ENCODE peak calls at places on chromosomes 13 and 19, in ten cellular contexts. Z, D, I, M, R, E, H, L, F and B are unnamed samples.

GRCh38 chr13:24718192-24718965 is 38.2 kb downstream of the ATP12A start:
- DNase-seq in F (peak), Z (no peak), H (no peak), D (no peak), L (no peak), M (no peak), E (no peak), R (no peak), I (no peak), B (no peak)

GRCh38 chr19:1177322-1178114 is 3.5 kb upstream of the SBNO2 start:
- DNase-seq in I (peak), D (peak), H (peak), Z (peak), L (no peak), R (peak), M (peak), F (no peak), E (peak), B (no peak)

GRCh38 chr13:100673831-100674362 is 698 bp downstream of the TMTC4 start:
- DNase-seq in F (peak), L (no peak), M (peak), R (peak), D (peak), E (peak), I (peak), Z (peak), H (peak), B (peak)

GRCh38 chr19:16226878-16227836 is 29.4 kb downstream of the AP1M1 start:
- DNase-seq in Z (no peak), H (no peak), L (no peak), F (no peak), R (no peak), E (no peak), D (no peak), M (no peak), I (no peak), B (no peak)

GRCh38 chr13:102598061-102598460 is 1.3 kb downstream of the TPP2 start:
- DNase-seq in Z (no peak), D (no peak), L (no peak), I (peak), R (no peak), M (no peak), F (no peak), H (no peak), E (no peak), B (no peak)

GRCh38 chr19:7211191-7211988 is 82.8 kb downstream of the INSR start:
- DNase-seq in R (no peak), E (no peak), F (peak), I (no peak), L (no peak), D (no peak), Z (no peak), M (peak), H (peak), B (no peak)

GRCh38 chr19:4902796-4903195 is at the start of gene ARRDC5:
- DNase-seq in H (no peak), L (no peak), I (no peak), M (no peak), F (no peak), E (no peak), D (no peak), Z (no peak), R (no peak), B (no peak)

GRCh38 chr19:42076375-42076944 is 494 bp downstream of the ZNF574 start:
- DNase-seq in Z (no peak), M (no peak), R (no peak), F (peak), D (no peak), I (no peak), E (no peak), H (no peak), L (no peak), B (no peak)

GRCh38 chr19:35592226-35592625 is 6.3 kb downstream of the PMIS2 start:
- DNase-seq in R (no peak), D (peak), F (no peak), M (peak), E (no peak), Z (peak), H (peak), L (peak), I (peak), B (peak)

GRCh38 chr13:22736768-22737092 is 444.0 kb upstream of the SGCG start:
- DNase-seq in I (no peak), F (no peak), R (no peak), L (no peak), H (no peak), D (no peak), M (no peak), Z (no peak), E (no peak), B (no peak)

GRCh38 chr13:50529154-50529882 is 314.2 kb downstream of the DLEU7 start:
- DNase-seq in F (peak), D (peak), Z (peak), I (peak), R (no peak), H (peak), M (peak), E (no peak), L (peak), B (no peak)

GRCh38 chr13:69999875-70000274 is 107.8 kb upstream of the ATXN8OS start:
- DNase-seq in M (no peak), Z (no peak), F (no peak), R (no peak), E (no peak), L (no peak), D (no peak), H (no peak), I (no peak), B (no peak)

GRCh38 chr13:113393226-113393571 is 29.3 kb upstream of the GRTP1 start:
- DNase-seq in M (no peak), F (no peak), D (no peak), I (peak), E (no peak), H (no peak), Z (no peak), L (no peak), R (no peak), B (no peak)

GRCh38 chr19:53328967-53329366 is 4.6 kb upstream of the ZNF845 start:
- DNase-seq in E (no peak), F (peak), I (peak), Z (no peak), L (no peak), R (no peak), M (peak), D (peak), H (peak), B (no peak)

GRCh38 chr19:13717194-13717643 is 47.1 kb upstream of the MRI1 start:
- DNase-seq in M (no peak), R (no peak), E (no peak), F (no peak), Z (peak), H (no peak), I (no peak), L (no peak), D (no peak), B (no peak)

GRCh38 chr19:1811472-1811894 is 593 bp downstream of the ATP8B3 start:
- DNase-seq in F (peak), L (no peak), H (peak), M (peak), Z (no peak), E (no peak), R (no peak), I (peak), D (peak), B (no peak)

GRCh38 chr13:97352815-97353214 is 81.2 kb upstream of the RAP2A start:
- DNase-seq in L (no peak), I (peak), M (peak), F (no peak), H (no peak), Z (no peak), R (no peak), E (no peak), D (no peak), B (no peak)

GRCh38 chr13:49652691-49653305 is 24.5 kb downstream of the ARL11 start:
- DNase-seq in L (peak), Z (no peak), D (peak), H (peak), I (peak), F (no peak), R (no peak), E (no peak), M (peak), B (peak)

GRCh38 chr13:97148894-97149293 is 73.2 kb upstream of the MBNL2 start:
- DNase-seq in L (no peak), R (no peak), H (peak), Z (no peak), F (no peak), D (no peak), M (peak), E (no peak), I (no peak), B (no peak)

GRCh38 chr19:34308381-34309367 is 54.3 kb downstream of the GARRE1 start:
- DNase-seq in M (peak), L (no peak), Z (no peak), E (no peak), F (no peak), H (peak), R (no peak), D (peak), I (peak), B (peak)

GRCh38 chr13:74287672-74288169 is 153.5 kb upstream of the KLF12 start:
- DNase-seq in L (no peak), M (peak), E (no peak), F (peak), H (peak), D (peak), R (peak), Z (peak), I (peak), B (peak)

GRCh38 chr19:29404015-29404414 is 121.8 kb upstream of the VSTM2B start:
- DNase-seq in R (no peak), Z (no peak), M (no peak), E (no peak), H (no peak), I (no peak), L (no peak), D (no peak), F (no peak), B (no peak)

GRCh38 chr19:56508282-56508778 is 675 bp downstream of the ZNF471 start:
- DNase-seq in Z (no peak), L (no peak), I (no peak), D (no peak), R (peak), H (no peak), M (no peak), F (no peak), E (peak), B (no peak)

GRCh38 chr19:35268546-35269424 is at the start of gene USF2:
- DNase-seq in M (peak), H (peak), L (peak), Z (no peak), D (peak), F (peak), E (no peak), I (peak), R (no peak), B (peak)

GRCh38 chr13:36848228-36848982 is 29.4 kb downstream of the RFXAP start:
- DNase-seq in E (no peak), D (peak), I (peak), M (peak), R (no peak), H (peak), F (no peak), L (no peak), Z (no peak), B (no peak)

GRCh38 chr13:26584713-26585112 is 27.2 kb downstream of the WASF3 start:
- DNase-seq in F (no peak), D (peak), R (no peak), L (no peak), M (peak), H (peak), Z (no peak), I (peak), E (peak), B (no peak)

GRCh38 chr19:45817725-45818301 is 2.7 kb upstream of the RSPH6A start:
- DNase-seq in I (no peak), E (no peak), H (no peak), Z (no peak), D (no peak), L (no peak), R (no peak), F (no peak), M (no peak), B (no peak)

GRCh38 chr19:52748336-52748950 is 13.6 kb upstream of the ZNF611 start:
- DNase-seq in F (peak), E (no peak), R (no peak), Z (no peak), I (peak), L (no peak), H (peak), M (peak), D (peak), B (peak)

GRCh38 chr19:15456871-15457700 is 7.3 kb downstream of the RASAL3 start:
- DNase-seq in H (no peak), Z (no peak), R (no peak), E (no peak), L (peak), M (no peak), D (no peak), F (no peak), I (peak), B (no peak)

GRCh38 chr13:48829536-48829935 is 146.2 kb upstream of the FNDC3A start:
- DNase-seq in H (no peak), Z (no peak), L (no peak), D (no peak), I (no peak), F (no peak), E (no peak), R (no peak), M (no peak), B (no peak)

GRCh38 chr19:11195169-11195568 is 2.2 kb downstream of the KANK2 start:
- DNase-seq in Z (no peak), I (peak), E (no peak), F (peak), M (peak), D (no peak), L (no peak), H (peak), R (no peak), B (no peak)

GRCh38 chr13:98567140-98567539 is 9.8 kb downstream of the STK24 start:
- DNase-seq in M (no peak), D (no peak), H (no peak), I (no peak), R (no peak), L (no peak), E (no peak), F (no peak), Z (no peak), B (no peak)

GRCh38 chr13:98571955-98572662 is 4.8 kb downstream of the STK24 start:
- DNase-seq in I (peak), D (peak), E (peak), F (no peak), L (no peak), H (no peak), M (peak), R (peak), Z (no peak), B (peak)

GRCh38 chr13:98575876-98576214 is 1.1 kb downstream of the STK24 start:
- DNase-seq in I (no peak), E (no peak), M (no peak), R (no peak), D (no peak), L (no peak), F (no peak), Z (no peak), H (no peak), B (no peak)

GRCh38 chr13:98575009-98575866 is 1.7 kb downstream of the STK24 start:
- DNase-seq in E (no peak), M (peak), R (no peak), D (no peak), F (no peak), H (no peak), I (peak), Z (no peak), L (no peak), B (peak)

DNA sequence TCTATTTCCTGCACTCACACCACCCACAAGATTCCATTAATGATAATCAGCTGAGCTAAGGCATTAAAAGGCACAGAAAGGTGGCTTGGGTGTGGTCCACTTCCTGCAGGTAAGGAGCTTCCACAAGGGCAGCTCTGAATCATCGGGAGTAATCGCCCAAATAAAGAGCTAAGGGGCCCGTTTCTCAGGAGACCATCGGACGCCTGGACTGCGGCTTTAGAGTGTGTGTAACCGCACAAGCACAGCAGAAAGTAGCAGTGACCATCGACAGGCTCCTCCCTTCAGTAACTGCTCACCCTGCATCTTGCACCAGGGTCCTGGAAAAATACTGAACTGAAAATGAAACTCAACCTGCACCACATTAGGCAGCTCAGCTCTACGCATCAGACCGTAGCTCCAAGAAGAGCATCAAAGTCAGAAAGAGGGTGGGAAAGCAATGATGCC is 6.0 kb downstream of the STK24 start:
- DNase-seq in E (no peak), R (no peak), Z (no peak), H (no peak), D (peak), M (no peak), F (no peak), L (no peak), I (no peak), B (peak)
- H3K4me3 ChIP-seq in E (peak), R (peak), Z (no peak), H (no peak), D (peak), M (no peak), F (peak), L (no peak), I (no peak), B (peak)

DNA sequence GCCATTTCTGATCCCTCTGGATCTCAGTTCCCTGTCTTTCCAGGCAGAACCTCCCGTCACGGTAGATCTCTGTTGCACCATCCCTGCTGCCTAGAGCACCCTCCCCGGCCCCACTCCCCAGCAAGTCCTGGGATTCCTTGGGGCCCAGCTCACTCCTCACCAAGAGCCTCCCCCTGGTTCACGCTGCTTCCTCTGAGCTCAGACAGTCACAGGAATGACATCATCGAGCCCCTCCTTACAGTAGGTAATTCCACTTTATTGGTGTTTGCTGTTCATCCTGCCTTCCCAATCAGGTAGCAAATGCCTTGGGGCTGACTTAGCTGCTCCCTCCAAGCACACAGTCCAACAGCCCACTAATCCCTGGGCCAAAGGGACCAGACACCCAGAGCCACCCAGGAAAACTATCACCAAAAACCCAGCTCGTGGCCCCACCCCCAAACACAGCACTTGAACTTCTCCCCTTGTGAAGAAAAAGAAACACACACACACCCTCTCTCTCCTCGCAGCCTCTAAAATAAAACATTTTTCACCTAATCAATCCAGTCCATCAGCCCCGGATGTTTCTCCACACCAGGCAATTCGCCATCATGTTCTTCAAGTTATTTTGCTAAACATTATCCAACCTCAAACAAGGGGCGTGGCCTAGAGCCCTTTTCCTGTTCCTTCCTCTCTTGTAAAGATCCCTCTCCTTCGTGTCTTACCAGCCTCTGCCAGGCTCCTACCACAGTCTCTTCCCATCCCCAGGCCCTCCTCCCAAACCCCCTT is 2.5 kb downstream of the NAPA start:
- DNase-seq in M (peak), F (no peak), Z (no peak), D (peak), R (no peak), E (peak), I (peak), L (peak), H (peak), B (no peak)
- H3K4me3 ChIP-seq in M (peak), F (peak), Z (peak), D (peak), R (peak), E (no peak), I (peak), L (peak), H (peak), B (no peak)

GRCh38 chr13:39035799-39036198 is 2.1 kb downstream of the PROSER1 start:
- DNase-seq in R (no peak), F (no peak), L (no peak), I (peak), D (no peak), E (no peak), Z (no peak), H (no peak), M (no peak), B (no peak)
- H3K4me3 ChIP-seq in R (peak), F (peak), L (peak), I (peak), D (peak), E (peak), Z (peak), H (peak), M (peak), B (peak)

DNA sequence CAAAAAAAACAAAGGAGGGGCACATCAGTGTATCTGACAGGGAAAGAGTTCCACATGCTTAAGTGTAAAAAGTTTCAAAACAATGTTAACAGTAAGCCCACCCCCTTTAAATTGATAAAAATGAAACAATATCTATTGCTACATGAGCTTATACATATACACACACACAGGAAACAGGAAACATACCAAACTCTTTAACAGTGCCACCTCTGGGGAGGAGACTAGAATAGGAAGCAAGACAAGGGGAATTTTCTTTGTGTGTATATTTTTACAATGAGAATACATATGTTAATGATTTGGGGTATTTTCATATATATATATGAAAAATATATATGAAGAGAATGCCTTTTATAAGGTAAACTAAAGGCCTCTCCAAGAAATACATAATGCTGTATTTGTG is 44.7 kb downstream of the TPT1 start:
- DNase-seq in R (no peak), F (no peak), H (peak), E (no peak), Z (no peak), I (no peak), D (no peak), M (peak), L (no peak), B (no peak)
- H3K4me3 ChIP-seq in R (no peak), F (no peak), H (no peak), E (no peak), Z (no peak), I (no peak), D (no peak), M (no peak), L (no peak), B (no peak)

GRCh38 chr19:18684642-18684993 is 1.1 kb downstream of the CRTC1 start:
- DNase-seq in E (no peak), Z (no peak), I (no peak), F (no peak), L (no peak), H (no peak), M (no peak), R (no peak), D (no peak), B (no peak)
- H3K4me3 ChIP-seq in E (peak), Z (peak), I (peak), F (peak), L (peak), H (no peak), M (peak), R (peak), D (no peak), B (peak)

GRCh38 chr19:9939301-9939913 is 3.1 kb upstream of the OLFM2 start:
- DNase-seq in M (peak), R (no peak), E (no peak), L (no peak), F (no peak), Z (no peak), H (peak), I (peak), D (peak), B (no peak)

GRCh38 chr19:9936151-9937000 is at the start of gene OLFM2:
- DNase-seq in H (no peak), D (no peak), I (peak), Z (no peak), E (no peak), F (no peak), L (no peak), M (no peak), R (no peak), B (peak)

GRCh38 chr19:9935409-9936062 is 779 bp downstream of the OLFM2 start:
- DNase-seq in M (no peak), D (no peak), E (no peak), I (no peak), R (no peak), F (no peak), Z (no peak), L (no peak), H (no peak), B (no peak)

GRCh38 chr19:9934132-9934950 is 2.0 kb downstream of the OLFM2 start:
- DNase-seq in D (peak), M (peak), Z (no peak), I (peak), F (peak), L (no peak), R (peak), E (no peak), H (peak), B (peak)

GRCh38 chr19:9937001-9937411 is 691 bp upstream of the OLFM2 start:
- DNase-seq in H (no peak), M (no peak), R (no peak), D (no peak), E (no peak), I (no peak), L (no peak), F (no peak), Z (no peak), B (no peak)
- H3K4me3 ChIP-seq in H (no peak), M (no peak), R (peak), D (no peak), E (no peak), I (no peak), L (no peak), F (no peak), Z (no peak), B (peak)